ENCODE peak calls at places on chromosomes 5 and 9, in six cellular contexts. One of them, this sample, is unnamed. For H3K9me3, the result is how much of the 10 kb centered on the place peaks cover.

GRCh38 chr9:129881547-129882324 is 46.5 kb downstream of the USP20 start:
- DNase-seq in transverse colon: no peak
- DNase-seq in OCI-LY7: no peak
- DNase-seq in prostate gland: no peak
- DNase-seq in CD8-positive, alpha-beta T cell: no peak
- DNase-seq in upper lobe of right lung: no peak
- DNase-seq in this sample: no peak

GRCh38 chr5:11407553-11408145 is 496.6 kb downstream of the CTNND2 start:
- DNase-seq in transverse colon: no peak
- DNase-seq in OCI-LY7: no peak
- DNase-seq in prostate gland: no peak
- DNase-seq in CD8-positive, alpha-beta T cell: no peak
- DNase-seq in upper lobe of right lung: no peak
- DNase-seq in this sample: no peak

GRCh38 chr9:130938652-130939404 is at the start of gene FIBCD1:
- DNase-seq in transverse colon: peak
- DNase-seq in OCI-LY7: peak
- DNase-seq in prostate gland: no peak
- DNase-seq in CD8-positive, alpha-beta T cell: no peak
- DNase-seq in upper lobe of right lung: no peak
- DNase-seq in this sample: no peak

GRCh38 chr5:72767289-72768010 is 49.0 kb upstream of the TNPO1 start:
- DNase-seq in transverse colon: no peak
- DNase-seq in OCI-LY7: no peak
- DNase-seq in prostate gland: peak
- DNase-seq in CD8-positive, alpha-beta T cell: no peak
- DNase-seq in upper lobe of right lung: no peak
- DNase-seq in this sample: no peak

GRCh38 chr5:99815-100214 is 7.8 kb downstream of the PLEKHG4B start:
- DNase-seq in transverse colon: no peak
- DNase-seq in OCI-LY7: no peak
- DNase-seq in prostate gland: no peak
- DNase-seq in CD8-positive, alpha-beta T cell: no peak
- DNase-seq in upper lobe of right lung: no peak
- DNase-seq in this sample: no peak

GRCh38 chr5:97101189-97101910 is 41.1 kb downstream of the LIX1 start:
- DNase-seq in transverse colon: no peak
- DNase-seq in OCI-LY7: no peak
- DNase-seq in prostate gland: no peak
- DNase-seq in CD8-positive, alpha-beta T cell: no peak
- DNase-seq in upper lobe of right lung: no peak
- DNase-seq in this sample: no peak

GRCh38 chr9:114522847-114523246 is 17.6 kb upstream of the WHRN start:
- DNase-seq in transverse colon: no peak
- DNase-seq in OCI-LY7: no peak
- DNase-seq in prostate gland: no peak
- DNase-seq in CD8-positive, alpha-beta T cell: no peak
- DNase-seq in upper lobe of right lung: no peak
- DNase-seq in this sample: no peak

GRCh38 chr9:15087031-15087417 is 176.8 kb upstream of the FREM1 start:
- DNase-seq in transverse colon: no peak
- DNase-seq in OCI-LY7: no peak
- DNase-seq in prostate gland: no peak
- DNase-seq in CD8-positive, alpha-beta T cell: no peak
- DNase-seq in upper lobe of right lung: no peak
- DNase-seq in this sample: no peak

GRCh38 chr9:94799578-94800264 is 73.2 kb downstream of the AOPEP start:
- DNase-seq in transverse colon: no peak
- DNase-seq in OCI-LY7: no peak
- DNase-seq in prostate gland: no peak
- DNase-seq in CD8-positive, alpha-beta T cell: no peak
- DNase-seq in upper lobe of right lung: no peak
- DNase-seq in this sample: no peak

GRCh38 chr5:112077180-112077579 is 320.2 kb upstream of the NREP start:
- DNase-seq in transverse colon: no peak
- DNase-seq in OCI-LY7: no peak
- DNase-seq in prostate gland: no peak
- DNase-seq in CD8-positive, alpha-beta T cell: no peak
- DNase-seq in upper lobe of right lung: no peak
- DNase-seq in this sample: no peak

GRCh38 chr9:272251-273213 is 57.9 kb downstream of the DOCK8 start:
- DNase-seq in transverse colon: peak
- DNase-seq in OCI-LY7: peak
- DNase-seq in prostate gland: no peak
- DNase-seq in CD8-positive, alpha-beta T cell: peak
- DNase-seq in upper lobe of right lung: no peak
- DNase-seq in this sample: peak

GRCh38 chr5:147858520-147858919 is 20.0 kb upstream of the SCGB3A2 start:
- DNase-seq in transverse colon: no peak
- DNase-seq in OCI-LY7: no peak
- DNase-seq in prostate gland: no peak
- DNase-seq in CD8-positive, alpha-beta T cell: no peak
- DNase-seq in upper lobe of right lung: no peak
- DNase-seq in this sample: no peak

GRCh38 chr9:73023025-73023541 is 70.2 kb upstream of the ALDH1A1 start:
- DNase-seq in transverse colon: peak
- DNase-seq in OCI-LY7: peak
- DNase-seq in prostate gland: peak
- DNase-seq in CD8-positive, alpha-beta T cell: no peak
- DNase-seq in upper lobe of right lung: no peak
- DNase-seq in this sample: no peak

GRCh38 chr9:126440042-126440441 is 113.4 kb downstream of the MVB12B start:
- DNase-seq in transverse colon: no peak
- DNase-seq in OCI-LY7: no peak
- DNase-seq in prostate gland: no peak
- DNase-seq in CD8-positive, alpha-beta T cell: no peak
- DNase-seq in upper lobe of right lung: no peak
- DNase-seq in this sample: no peak

GRCh38 chr5:163613150-163613442 is 107.7 kb downstream of the MAT2B start:
- DNase-seq in transverse colon: no peak
- DNase-seq in OCI-LY7: no peak
- DNase-seq in prostate gland: no peak
- DNase-seq in CD8-positive, alpha-beta T cell: no peak
- DNase-seq in upper lobe of right lung: no peak
- DNase-seq in this sample: no peak

GRCh38 chr5:14728109-14728938 is 63.8 kb downstream of the OTULIN start:
- DNase-seq in transverse colon: peak
- DNase-seq in OCI-LY7: no peak
- DNase-seq in prostate gland: no peak
- DNase-seq in CD8-positive, alpha-beta T cell: no peak
- DNase-seq in upper lobe of right lung: no peak
- DNase-seq in this sample: no peak

GRCh38 chr9:95108777-95109176 is 208.7 kb downstream of the FANCC start:
- DNase-seq in transverse colon: no peak
- DNase-seq in OCI-LY7: no peak
- DNase-seq in prostate gland: no peak
- DNase-seq in CD8-positive, alpha-beta T cell: no peak
- DNase-seq in upper lobe of right lung: no peak
- DNase-seq in this sample: no peak

GRCh38 chr5:56340196-56340980 is 107.3 kb upstream of the ANKRD55 start:
- DNase-seq in transverse colon: no peak
- DNase-seq in OCI-LY7: no peak
- DNase-seq in prostate gland: no peak
- DNase-seq in CD8-positive, alpha-beta T cell: no peak
- DNase-seq in upper lobe of right lung: no peak
- DNase-seq in this sample: no peak

GRCh38 chr5:56342612-56343011 is 109.5 kb upstream of the ANKRD55 start:
- DNase-seq in transverse colon: no peak
- DNase-seq in OCI-LY7: no peak
- DNase-seq in prostate gland: no peak
- DNase-seq in CD8-positive, alpha-beta T cell: no peak
- DNase-seq in upper lobe of right lung: no peak
- DNase-seq in this sample: no peak

GRCh38 chr5:56339732-56340131 is 106.6 kb upstream of the ANKRD55 start:
- DNase-seq in transverse colon: no peak
- DNase-seq in OCI-LY7: no peak
- DNase-seq in prostate gland: no peak
- DNase-seq in CD8-positive, alpha-beta T cell: no peak
- DNase-seq in upper lobe of right lung: no peak
- DNase-seq in this sample: no peak

GRCh38 chr5:56335212-56335611 is 102.1 kb upstream of the ANKRD55 start:
- DNase-seq in transverse colon: no peak
- DNase-seq in OCI-LY7: no peak
- DNase-seq in prostate gland: no peak
- DNase-seq in CD8-positive, alpha-beta T cell: no peak
- DNase-seq in upper lobe of right lung: no peak
- DNase-seq in this sample: no peak

DNA sequence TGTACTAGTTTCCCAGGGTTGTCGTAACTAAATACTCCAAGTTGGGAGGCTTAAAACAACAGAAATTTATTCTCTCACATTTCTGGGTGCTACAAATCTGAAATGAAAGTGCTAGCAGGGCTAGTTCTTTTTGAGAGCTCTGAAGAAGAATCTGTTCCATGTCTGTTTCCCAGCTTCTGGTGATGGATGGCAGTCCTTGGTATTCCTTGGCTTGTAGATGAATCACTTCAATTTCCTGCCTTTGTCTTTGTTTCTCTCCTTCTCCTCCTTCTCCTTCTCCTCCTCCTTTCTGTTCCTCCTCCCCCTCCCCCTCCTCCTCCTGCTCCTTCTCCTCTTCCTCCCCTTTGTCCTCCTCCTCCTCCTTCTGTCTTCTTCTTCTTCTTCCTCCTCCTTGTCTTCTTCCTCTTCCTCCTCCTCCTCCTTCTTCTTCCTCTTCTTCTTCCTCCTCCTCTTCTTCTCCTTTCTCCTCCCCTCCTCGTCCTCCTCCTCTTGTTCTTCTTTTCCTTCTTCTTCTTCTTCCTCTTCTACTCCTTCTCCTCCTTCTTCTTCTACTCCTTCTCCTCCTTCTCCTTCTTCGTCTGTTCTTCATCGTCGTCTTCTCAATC is 104.7 kb upstream of the ANKRD55 start:
- DNase-seq in transverse colon: no peak
- DNase-seq in OCI-LY7: no peak
- DNase-seq in prostate gland: no peak
- DNase-seq in CD8-positive, alpha-beta T cell: no peak
- DNase-seq in upper lobe of right lung: no peak
- DNase-seq in this sample: no peak
- H3K9me3 ChIP-seq in transverse colon: under half
- H3K9me3 ChIP-seq in OCI-LY7: under half
- H3K9me3 ChIP-seq in prostate gland: under half
- H3K9me3 ChIP-seq in CD8-positive, alpha-beta T cell: under half
- H3K9me3 ChIP-seq in upper lobe of right lung: under half
- H3K9me3 ChIP-seq in this sample: under half

DNA sequence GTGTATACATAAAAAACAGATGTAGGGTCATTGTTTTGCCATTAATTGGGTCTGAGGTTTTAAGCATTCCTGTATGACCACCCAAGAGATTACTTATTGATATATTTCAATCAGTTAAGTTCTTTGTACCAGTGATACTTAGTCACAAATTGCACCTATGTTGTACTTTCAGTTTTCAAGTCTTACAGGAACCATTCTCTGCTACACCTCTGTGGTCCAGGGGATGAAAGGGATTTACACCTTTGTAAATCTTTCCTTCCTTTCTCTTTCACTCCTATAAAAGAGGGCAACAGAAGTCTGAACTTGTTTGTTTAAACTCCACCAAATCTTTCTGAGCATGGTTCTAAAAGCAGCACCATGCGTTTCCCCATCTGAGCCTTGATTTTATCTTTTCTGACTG is 86.1 kb downstream of the DEPDC1B start:
- DNase-seq in transverse colon: no peak
- DNase-seq in OCI-LY7: no peak
- DNase-seq in prostate gland: no peak
- DNase-seq in CD8-positive, alpha-beta T cell: no peak
- DNase-seq in upper lobe of right lung: no peak
- DNase-seq in this sample: no peak
- H3K9me3 ChIP-seq in transverse colon: under half
- H3K9me3 ChIP-seq in OCI-LY7: under half
- H3K9me3 ChIP-seq in prostate gland: under half
- H3K9me3 ChIP-seq in CD8-positive, alpha-beta T cell: under half
- H3K9me3 ChIP-seq in upper lobe of right lung: under half
- H3K9me3 ChIP-seq in this sample: under half

GRCh38 chr5:171312129-171312819 is 3.2 kb downstream of the TLX3 start:
- DNase-seq in transverse colon: no peak
- DNase-seq in OCI-LY7: no peak
- DNase-seq in prostate gland: no peak
- DNase-seq in CD8-positive, alpha-beta T cell: no peak
- DNase-seq in upper lobe of right lung: peak
- DNase-seq in this sample: no peak
- H3K9me3 ChIP-seq in transverse colon: under half
- H3K9me3 ChIP-seq in OCI-LY7: under half
- H3K9me3 ChIP-seq in prostate gland: under half
- H3K9me3 ChIP-seq in CD8-positive, alpha-beta T cell: under half
- H3K9me3 ChIP-seq in upper lobe of right lung: under half
- H3K9me3 ChIP-seq in this sample: under half

DNA sequence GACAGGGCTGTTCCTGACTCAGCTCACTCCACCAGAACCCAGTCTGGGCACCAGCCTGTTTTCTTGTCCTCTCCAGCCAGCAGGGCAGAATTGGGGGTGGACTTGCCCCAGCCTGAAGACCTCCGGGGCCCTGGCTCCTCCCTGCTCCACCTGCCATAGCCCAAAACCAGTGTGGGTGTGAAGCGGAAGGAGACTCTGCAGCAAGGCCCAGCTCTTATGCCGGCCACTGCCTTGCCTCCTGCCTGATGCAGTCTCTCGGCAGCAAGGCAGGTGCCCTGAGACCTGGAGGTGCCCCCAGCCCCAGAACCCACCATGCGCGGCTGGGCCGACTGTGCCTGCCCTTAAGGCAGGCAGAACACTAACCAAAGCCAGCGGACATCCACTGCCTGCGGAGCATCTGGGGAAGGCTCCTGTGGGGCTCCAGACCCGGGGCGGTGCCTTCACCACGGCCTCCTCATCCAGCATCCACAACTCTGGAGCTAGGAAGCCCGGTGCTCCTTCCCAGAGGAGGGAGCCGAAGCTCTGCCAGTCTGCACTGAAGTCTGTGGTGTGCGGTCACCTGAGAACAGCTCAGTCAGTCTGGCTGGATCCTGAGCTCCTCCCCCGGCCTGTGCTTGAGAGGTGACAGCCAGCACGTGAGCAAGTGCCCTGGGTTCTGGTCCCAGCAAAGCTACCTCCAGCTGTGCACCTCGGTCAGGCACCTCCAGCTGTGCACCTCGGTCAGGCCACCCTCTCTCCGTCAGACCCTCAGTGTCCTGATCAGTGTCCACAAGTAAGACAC is 116.7 kb downstream of the ADAMTS2 start:
- DNase-seq in transverse colon: peak
- DNase-seq in OCI-LY7: no peak
- DNase-seq in prostate gland: no peak
- DNase-seq in CD8-positive, alpha-beta T cell: no peak
- DNase-seq in upper lobe of right lung: peak
- DNase-seq in this sample: no peak
- H3K9me3 ChIP-seq in transverse colon: under half
- H3K9me3 ChIP-seq in OCI-LY7: under half
- H3K9me3 ChIP-seq in prostate gland: under half
- H3K9me3 ChIP-seq in CD8-positive, alpha-beta T cell: under half
- H3K9me3 ChIP-seq in upper lobe of right lung: under half
- H3K9me3 ChIP-seq in this sample: under half

DNA sequence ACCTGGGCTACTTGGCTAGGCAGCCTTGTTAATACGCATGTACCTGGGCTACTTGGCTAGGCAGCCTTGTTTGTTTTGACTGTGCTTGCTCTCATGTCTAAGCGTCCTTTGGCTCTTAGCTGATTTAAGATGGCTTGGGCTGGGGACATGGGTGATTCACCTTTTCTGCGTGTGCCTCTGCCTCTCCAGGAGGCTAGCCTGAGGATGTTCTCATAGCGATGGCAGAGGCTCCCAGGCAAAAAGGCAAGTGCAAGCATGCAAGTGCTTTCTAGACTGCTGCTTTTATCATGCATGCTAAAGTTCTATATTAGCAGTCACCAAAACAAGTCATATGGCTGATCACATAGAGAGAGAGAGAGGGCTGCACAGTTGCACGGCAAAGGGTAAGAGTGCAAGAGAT is 300.5 kb downstream of the IRX1 start:
- DNase-seq in transverse colon: no peak
- DNase-seq in OCI-LY7: no peak
- DNase-seq in prostate gland: no peak
- DNase-seq in CD8-positive, alpha-beta T cell: no peak
- DNase-seq in upper lobe of right lung: no peak
- DNase-seq in this sample: no peak
- H3K9me3 ChIP-seq in transverse colon: under half
- H3K9me3 ChIP-seq in OCI-LY7: under half
- H3K9me3 ChIP-seq in prostate gland: under half
- H3K9me3 ChIP-seq in CD8-positive, alpha-beta T cell: under half
- H3K9me3 ChIP-seq in upper lobe of right lung: under half
- H3K9me3 ChIP-seq in this sample: under half

This sample was measured in T-helper 17 cell.